ENCODE peak calls at places on chromosome 4, in five cellular contexts. C is activated CD4-positive, alpha-beta T cell treated with anti-CD3 and anti-CD28 coated beads, Interleukin-2, amount 10 ng/mL, durations not matched to agents 7 days and 5 days; X is Calu3; H is CD8-positive, alpha-beta T cell; Q is C1 segment of cervical spinal cord. V is an unnamed sample.

GRCh38 chr4:15781427-15782095 is 3.4 kb downstream of the CD38 start:
- DNase-seq in X (no peak), C (peak; percentile 48), Q (no peak), H (no peak), V (no peak)

GRCh38 chr4:19924761-19925160 is 326.9 kb upstream of the SLIT2 start:
- DNase-seq in C (no peak), Q (no peak), X (no peak), H (no peak), V (no peak)

GRCh38 chr4:118586357-118586790 is 98.8 kb upstream of the METTL14 start:
- DNase-seq in Q (no peak), H (no peak), X (peak; percentile 18), C (no peak), V (no peak)

GRCh38 chr4:31084806-31085416 is 364.7 kb downstream of the PCDH7 start:
- DNase-seq in H (no peak), C (no peak), Q (no peak), X (peak; percentile 0), V (no peak)

GRCh38 chr4:176575141-176575731 is 217.5 kb downstream of the VEGFC start:
- DNase-seq in H (no peak), C (no peak), Q (no peak), X (no peak), V (no peak)

GRCh38 chr4:98626350-98626749 is 32.1 kb downstream of the TSPAN5 start:
- DNase-seq in C (no peak), X (peak; percentile 46), Q (no peak), H (no peak), V (peak; percentile 42)

GRCh38 chr4:128385683-128386304 is 98.2 kb upstream of the PGRMC2 start:
- DNase-seq in Q (no peak), X (no peak), H (no peak), C (no peak), V (peak; percentile 20)

GRCh38 chr4:152679414-152680281 is at the start of gene TMEM154:
- DNase-seq in C (peak; percentile 84), Q (peak; percentile 36), H (peak; percentile 71), X (peak; percentile 49), V (peak; percentile 16)

GRCh38 chr4:165684177-165684870 is 188.7 kb upstream of the TLL1 start:
- DNase-seq in C (no peak), X (no peak), Q (no peak), H (no peak), V (no peak)

GRCh38 chr4:125317526-125317880 is 2.7 kb downstream of the FAT4 start:
- DNase-seq in Q (peak; percentile 59), C (no peak), H (no peak), X (no peak), V (no peak)

GRCh38 chr4:25861951-25862410 is 807 bp downstream of the SEL1L3 start:
- DNase-seq in X (no peak), C (peak; percentile 49), Q (no peak), H (peak; percentile 28), V (peak; percentile 22)

GRCh38 chr4:55947254-55947882 is 1.4 kb upstream of the CEP135 start:
- DNase-seq in H (no peak), Q (no peak), C (peak; percentile 10), X (no peak), V (no peak)

GRCh38 chr4:167308876-167309275 is 74.6 kb upstream of the SPOCK3 start:
- DNase-seq in C (no peak), H (no peak), X (no peak), Q (no peak), V (no peak)

GRCh38 chr4:186249785-186250739 is 15.9 kb upstream of the F11 start:
- DNase-seq in Q (no peak), H (no peak), C (no peak), X (no peak), V (no peak)

GRCh38 chr4:118683513-118683912 is 1.7 kb upstream of the METTL14 start:
- DNase-seq in Q (no peak), C (no peak), H (no peak), X (no peak), V (no peak)

GRCh38 chr4:100062921-100063320 is 112.8 kb upstream of the H2AZ1 start:
- DNase-seq in X (no peak), C (no peak), H (no peak), Q (no peak), V (no peak)

GRCh38 chr4:13917010-13917409 is 289.5 kb upstream of the BOD1L1 start:
- DNase-seq in C (no peak), X (no peak), H (no peak), Q (no peak), V (no peak)

GRCh38 chr4:132818091-132818490 is 331.0 kb upstream of the PCDH10 start:
- DNase-seq in Q (no peak), X (no peak), H (no peak), C (no peak), V (no peak)

GRCh38 chr4:106021737-106022410 is 126.6 kb downstream of the NPNT start:
- DNase-seq in C (no peak), Q (no peak), H (no peak), X (peak; percentile 7), V (no peak)

GRCh38 chr4:105440890-105441289 is 33.0 kb downstream of the PPA2 start:
- DNase-seq in H (no peak), C (no peak), Q (no peak), X (no peak), V (no peak)

GRCh38 chr4:9952415-9952950 is 68.8 kb downstream of the SLC2A9 start:
- DNase-seq in X (no peak), H (no peak), C (no peak), Q (no peak), V (no peak)

GRCh38 chr4:3710451-3711182 is 55.6 kb upstream of the ADRA2C start:
- DNase-seq in Q (peak; percentile 17), X (no peak), C (no peak), H (no peak), V (no peak)

GRCh38 chr4:128825226-128825625 is 15.7 kb downstream of the JADE1 start:
- DNase-seq in C (no peak), X (peak; percentile 10), Q (no peak), H (no peak), V (peak; percentile 16)

V was measured in SW480.